ENCODE peak calls at places on chromosomes 4 and X, in four cellular contexts. C, D, T and X are unnamed samples.

GRCh38 chrX:46029777-46030176 is 515.4 kb downstream of the ZNF674 start:
- DNase-seq in D (no peak), T (no peak), C (no peak), X (no peak)

GRCh38 chrX:122777766-122778165 is 406.3 kb upstream of the GRIA3 start:
- DNase-seq in C (no peak), T (no peak), D (no peak), X (no peak)

GRCh38 chrX:150459168-150459567 is 96.1 kb downstream of the MAMLD1 start:
- DNase-seq in T (no peak), D (no peak), C (no peak), X (no peak)

GRCh38 chr4:99447079-99447478 is 11.9 kb upstream of the ADH7 start:
- DNase-seq in C (peak; percentile 3), D (no peak), T (peak; percentile 69), X (peak; percentile 18)

GRCh38 chr4:127470290-127470809 is 162.4 kb upstream of the INTU start:
- DNase-seq in D (no peak), C (no peak), T (no peak), X (no peak)

GRCh38 chr4:6349896-6350295 is 80.2 kb downstream of the WFS1 start:
- DNase-seq in C (no peak), D (no peak), T (peak; percentile 7), X (no peak)

GRCh38 chrX:150731795-150732194 is 38.6 kb downstream of the MTMR1 start:
- DNase-seq in T (peak; percentile 86), C (no peak), D (no peak), X (no peak)

GRCh38 chrX:46961574-46962279 is 49.5 kb downstream of the JADE3 start:
- DNase-seq in C (no peak), T (no peak), D (no peak), X (no peak)

GRCh38 chrX:152819732-152820131 is 10.8 kb downstream of the CETN2 start:
- DNase-seq in C (no peak), T (peak; percentile 35), D (no peak), X (no peak)

GRCh38 chr4:102642571-102643298 is 118.0 kb downstream of the MANBA start:
- DNase-seq in T (peak; percentile 75), C (no peak), D (no peak), X (no peak)

GRCh38 chrX:13489451-13489850 is 80.0 kb upstream of the EGFL6 start:
- DNase-seq in T (peak; percentile 57), D (no peak), C (no peak), X (no peak)